ENCODE peak calls at places on chromosomes 6 and 20, in four cellular contexts. C is NCI-H2171; Q is stimulated activated CD4-positive, alpha-beta T cell treated with anti-CD3 and anti-CD28 coated beads, Interleukin-4, amount 100 ng/mL, for 1 hour; B is AG09319. M is an unnamed sample.

GRCh38 chr6:100258752-100259151 is 206.0 kb downstream of the SIM1 start:
- DNase-seq in C (no peak), Q (no peak), B (no peak), M (no peak)

GRCh38 chr20:12166053-12166717 is 248.5 kb downstream of the BTBD3 start:
- DNase-seq in C (no peak), Q (no peak), B (peak), M (peak)

GRCh38 chr6:41644297-41644879 is 6.1 kb downstream of the MDFI start:
- DNase-seq in C (peak), Q (no peak), B (no peak), M (no peak)

GRCh38 chr6:5175635-5176034 is 85.1 kb downstream of the LYRM4 start:
- DNase-seq in C (no peak), Q (no peak), B (no peak), M (no peak)

GRCh38 chr6:139334791-139335446 is 39.5 kb downstream of the CITED2 start:
- DNase-seq in C (no peak), Q (no peak), B (peak), M (peak)

GRCh38 chr6:142716097-142716496 is 228.9 kb downstream of the HIVEP2 start:
- DNase-seq in C (peak), Q (no peak), B (no peak), M (no peak)

GRCh38 chr6:167769408-167770190 is 57.1 kb upstream of the AFDN start:
- DNase-seq in C (no peak), Q (no peak), B (no peak), M (no peak)

GRCh38 chr6:53793318-53793975 is 1.4 kb upstream of the LRRC1 start:
- DNase-seq in C (peak), Q (peak), B (no peak), M (peak)

GRCh38 chr6:30169658-30170614 is 6.6 kb downstream of the TRIM15 start:
- DNase-seq in C (peak), Q (no peak), B (peak), M (peak)

GRCh38 chr6:24274441-24275083 is 83.3 kb downstream of the DCDC2 start:
- DNase-seq in C (peak), Q (no peak), B (no peak), M (peak)

GRCh38 chr6:30881987-30882763 is 2.1 kb upstream of the DDR1 start:
- DNase-seq in C (peak), Q (no peak), B (no peak), M (peak)

GRCh38 chr20:48451401-48451800 is 376.4 kb downstream of the PREX1 start:
- DNase-seq in C (no peak), Q (no peak), B (no peak), M (no peak)

GRCh38 chr20:3811421-3812258 is 8.7 kb upstream of the AP5S1 start:
- DNase-seq in C (peak), Q (peak), B (peak), M (peak)

GRCh38 chr20:60228255-60228654 is 270.0 kb downstream of the CDH26 start:
- DNase-seq in C (no peak), Q (no peak), B (no peak), M (no peak)

GRCh38 chr6:159565181-159565580 is 127.9 kb downstream of the SOD2 start:
- DNase-seq in C (no peak), Q (no peak), B (no peak), M (no peak)

GRCh38 chr6:22447191-22447590 is 122.2 kb upstream of the HDGFL1 start:
- DNase-seq in C (peak), Q (no peak), B (no peak), M (no peak)

GRCh38 chr6:45923831-45924391 is 91.7 kb downstream of the CLIC5 start:
- DNase-seq in C (no peak), Q (no peak), B (no peak), M (peak)

GRCh38 chr6:111080713-111081112 is 6.6 kb upstream of the SLC16A10 start:
- DNase-seq in C (no peak), Q (no peak), B (no peak), M (no peak)

GRCh38 chr6:67224989-67225388 is 1410.1 kb upstream of the ADGRB3 start:
- DNase-seq in C (no peak), Q (no peak), B (no peak), M (no peak)

GRCh38 chr6:111757342-111757741 is 115.9 kb downstream of the FYN start:
- DNase-seq in C (no peak), Q (no peak), B (no peak), M (peak)

GRCh38 chr20:1491891-1492642 is 847 bp upstream of the SIRPB2 start:
- DNase-seq in C (no peak), Q (no peak), B (no peak), M (no peak)

GRCh38 chr6:167209577-167209975 is 51.8 kb upstream of the GPR31 start:
- DNase-seq in C (no peak), Q (no peak), B (no peak), M (no peak)

GRCh38 chr6:83464741-83465140 is 33.9 kb upstream of the ME1 start:
- DNase-seq in C (no peak), Q (no peak), B (no peak), M (no peak)

GRCh38 chr6:149898966-149899365 is 1.1 kb upstream of the RAET1E start:
- DNase-seq in C (no peak), Q (no peak), B (no peak), M (no peak)

GRCh38 chr20:36268501-36269342 is 32.4 kb downstream of the AAR2 start:
- DNase-seq in C (no peak), Q (no peak), B (no peak), M (no peak)

GRCh38 chr6:24872769-24873168 is 63.0 kb downstream of the RIPOR2 start:
- DNase-seq in C (no peak), Q (no peak), B (no peak), M (no peak)

GRCh38 chr20:19540401-19540800 is 217.7 kb upstream of the RIN2 start:
- DNase-seq in C (no peak), Q (peak), B (no peak), M (no peak)

GRCh38 chr6:27312146-27312949 is at the start of gene POM121L2:
- DNase-seq in C (peak), Q (peak), B (no peak), M (peak)

GRCh38 chr6:125546827-125547226 is 202.6 kb upstream of the HEY2 start:
- DNase-seq in C (no peak), Q (no peak), B (no peak), M (peak)

GRCh38 chr20:38426006-38426405 is 9.1 kb downstream of the SNHG17 start:
- DNase-seq in C (no peak), Q (peak), B (peak), M (peak)

GRCh38 chr20:48772183-48772976 is 55.4 kb downstream of the PREX1 start:
- DNase-seq in C (no peak), Q (no peak), B (no peak), M (no peak)